ENCODE peak calls at places on chromosomes 3 and 15, in six cellular contexts. One of them, this sample, is unnamed.

GRCh38 chr3:473284-473800 is 276.8 kb downstream of the CHL1 start:
- DNase-seq in NCI-H1417: no peak
- DNase-seq in progenitor cell of endocrine pancreas: no peak
- DNase-seq in heart left ventricle: no peak
- DNase-seq in SW 1271: no peak
- DNase-seq in hepatocyte: no peak
- DNase-seq in this sample: no peak

GRCh38 chr3:134153761-134154160 is 96.9 kb downstream of the RYK start:
- DNase-seq in NCI-H1417: no peak
- DNase-seq in progenitor cell of endocrine pancreas: no peak
- DNase-seq in heart left ventricle: no peak
- DNase-seq in SW 1271: no peak
- DNase-seq in hepatocyte: no peak
- DNase-seq in this sample: no peak

GRCh38 chr3:21825684-21826083 is 74.7 kb upstream of the ZNF385D start:
- DNase-seq in NCI-H1417: no peak
- DNase-seq in progenitor cell of endocrine pancreas: no peak
- DNase-seq in heart left ventricle: no peak
- DNase-seq in SW 1271: no peak
- DNase-seq in hepatocyte: no peak
- DNase-seq in this sample: peak

GRCh38 chr3:171770689-171771620 is 39.3 kb downstream of the PLD1 start:
- DNase-seq in NCI-H1417: peak
- DNase-seq in progenitor cell of endocrine pancreas: no peak
- DNase-seq in heart left ventricle: peak
- DNase-seq in SW 1271: no peak
- DNase-seq in hepatocyte: peak
- DNase-seq in this sample: peak

GRCh38 chr15:96612917-96613316 is 282.4 kb downstream of the NR2F2 start:
- DNase-seq in NCI-H1417: no peak
- DNase-seq in progenitor cell of endocrine pancreas: no peak
- DNase-seq in heart left ventricle: no peak
- DNase-seq in SW 1271: no peak
- DNase-seq in hepatocyte: no peak
- DNase-seq in this sample: no peak

GRCh38 chr3:188348445-188349244 is 194.7 kb downstream of the LPP start:
- DNase-seq in NCI-H1417: peak
- DNase-seq in progenitor cell of endocrine pancreas: no peak
- DNase-seq in heart left ventricle: peak
- DNase-seq in SW 1271: peak
- DNase-seq in hepatocyte: peak
- DNase-seq in this sample: peak

GRCh38 chr3:131110087-131110486 is 83.4 kb downstream of the NEK11 start:
- DNase-seq in NCI-H1417: no peak
- DNase-seq in progenitor cell of endocrine pancreas: no peak
- DNase-seq in heart left ventricle: no peak
- DNase-seq in SW 1271: peak
- DNase-seq in hepatocyte: no peak
- DNase-seq in this sample: no peak

GRCh38 chr15:98281130-98281529 is 320.6 kb downstream of the ARRDC4 start:
- DNase-seq in NCI-H1417: no peak
- DNase-seq in progenitor cell of endocrine pancreas: no peak
- DNase-seq in heart left ventricle: no peak
- DNase-seq in SW 1271: no peak
- DNase-seq in hepatocyte: no peak
- DNase-seq in this sample: no peak

GRCh38 chr3:5499404-5499803 is 311.9 kb downstream of the EDEM1 start:
- DNase-seq in NCI-H1417: no peak
- DNase-seq in progenitor cell of endocrine pancreas: no peak
- DNase-seq in heart left ventricle: no peak
- DNase-seq in SW 1271: no peak
- DNase-seq in hepatocyte: no peak
- DNase-seq in this sample: no peak

GRCh38 chr15:28934645-28935044 is 48.9 kb downstream of the APBA2 start:
- DNase-seq in NCI-H1417: no peak
- DNase-seq in progenitor cell of endocrine pancreas: no peak
- DNase-seq in heart left ventricle: no peak
- DNase-seq in SW 1271: no peak
- DNase-seq in hepatocyte: no peak
- DNase-seq in this sample: no peak

GRCh38 chr3:187737401-187738088 is 7.7 kb downstream of the BCL6 start:
- DNase-seq in NCI-H1417: peak
- DNase-seq in progenitor cell of endocrine pancreas: no peak
- DNase-seq in heart left ventricle: peak
- DNase-seq in SW 1271: no peak
- DNase-seq in hepatocyte: peak
- DNase-seq in this sample: no peak

GRCh38 chr3:124410471-124410870 is 319.8 kb upstream of the UMPS start:
- DNase-seq in NCI-H1417: no peak
- DNase-seq in progenitor cell of endocrine pancreas: no peak
- DNase-seq in heart left ventricle: no peak
- DNase-seq in SW 1271: no peak
- DNase-seq in hepatocyte: no peak
- DNase-seq in this sample: no peak